ENCODE peak calls at places on chromosome 12, in eight cellular contexts. E is HFFc6, C is AG09319, O is fibroblast of pulmonary artery, U is endothelial cell, Z is RKO, A is NCI-H1105 treated with DMSO at 0.1 percent for 48 hours, Y is choroid plexus epithelial cell. T is an unnamed sample.

GRCh38 chr12:62631531-62632520 is 165.2 kb downstream of the MON2 start:
- DNase-seq in E (peak), A (no peak), U (peak), C (peak), Z (peak), O (peak), Y (peak), T (peak)

GRCh38 chr12:17949558-17950141 is 140.3 kb downstream of the RERGL start:
- DNase-seq in O (no peak), E (no peak), Z (no peak), Y (no peak), C (no peak), U (no peak), A (no peak), T (no peak)

GRCh38 chr12:122868471-122869177 is 27.3 kb downstream of the VPS37B start:
- DNase-seq in Y (no peak), Z (no peak), C (no peak), U (no peak), E (no peak), A (no peak), O (no peak), T (no peak)

GRCh38 chr12:53752192-53752601 is 418 bp upstream of the CISTR start:
- DNase-seq in E (no peak), Z (no peak), U (no peak), Y (no peak), C (no peak), O (no peak), A (no peak), T (no peak)

GRCh38 chr12:65891987-65892481 is 67.8 kb downstream of the HMGA2 start:
- DNase-seq in A (no peak), E (peak), U (no peak), O (peak), C (peak), Z (peak), Y (peak), T (peak)

GRCh38 chr12:108947097-108947496 is 67.2 kb downstream of the DAO start:
- DNase-seq in C (no peak), Z (no peak), E (no peak), U (no peak), A (no peak), O (no peak), Y (no peak), T (no peak)

GRCh38 chr12:61072717-61073116 is 1187.5 kb upstream of the USP15 start:
- DNase-seq in C (no peak), A (no peak), O (no peak), U (no peak), Y (peak), Z (no peak), E (no peak), T (no peak)

GRCh38 chr12:130394906-130395305 is 57.2 kb downstream of the PIWIL1 start:
- DNase-seq in E (no peak), C (no peak), A (no peak), O (no peak), U (no peak), Z (no peak), Y (no peak), T (no peak)

GRCh38 chr12:48979602-48980388 is 1.7 kb downstream of the WNT1 start:
- DNase-seq in E (no peak), A (no peak), C (no peak), Z (no peak), O (no peak), Y (no peak), U (no peak), T (no peak)

GRCh38 chr12:121916719-121917118 is 1.7 kb upstream of the CFAP251 start:
- DNase-seq in C (no peak), U (peak), Z (peak), E (no peak), A (no peak), Y (peak), O (peak), T (peak)

GRCh38 chr12:132506730-132507538 is 17.0 kb downstream of the FBRSL1 start:
- DNase-seq in E (peak), Z (no peak), O (peak), Y (peak), U (no peak), C (peak), A (no peak), T (peak)

GRCh38 chr12:112473056-112473455 is 54.3 kb downstream of the PTPN11 start:
- DNase-seq in Y (peak), Z (peak), C (no peak), E (no peak), U (no peak), O (no peak), A (no peak), T (peak)

GRCh38 chr12:105334568-105334967 is 4.1 kb downstream of the C12orf75 start:
- DNase-seq in Y (peak), U (no peak), O (no peak), E (peak), A (no peak), Z (peak), C (no peak), T (peak)

GRCh38 chr12:53726946-53727309 is 324 bp downstream of the CALCOCO1 start:
- DNase-seq in Z (peak), C (no peak), Y (peak), U (no peak), O (peak), E (no peak), A (no peak), T (peak)

GRCh38 chr12:122870867-122871664 is 24.9 kb downstream of the VPS37B start:
- DNase-seq in Y (peak), E (peak), U (no peak), C (no peak), Z (no peak), A (no peak), O (peak), T (peak)

GRCh38 chr12:82740129-82741000 is 53.7 kb downstream of the TMTC2 start:
- DNase-seq in E (peak), A (no peak), Y (peak), C (peak), O (peak), Z (peak), U (no peak), T (peak)

GRCh38 chr12:82383930-82384513 is 25.7 kb downstream of the METTL25 start:
- DNase-seq in E (peak), U (no peak), Z (peak), O (peak), A (peak), Y (peak), C (no peak), T (peak)

GRCh38 chr12:124654666-124655316 is 87.4 kb upstream of the NCOR2 start:
- DNase-seq in E (no peak), C (no peak), Z (no peak), Y (no peak), U (no peak), A (no peak), O (no peak), T (no peak)

GRCh38 chr12:64392221-64392620 is 1.7 kb upstream of the C12orf56 start:
- DNase-seq in A (no peak), E (peak), C (no peak), O (peak), U (peak), Z (peak), Y (peak), T (peak)

GRCh38 chr12:107515446-107515958 is 170.1 kb upstream of the PWP1 start:
- DNase-seq in A (peak), U (no peak), O (peak), Y (peak), C (peak), Z (peak), E (peak), T (peak)

GRCh38 chr12:90854136-90854689 is 100.8 kb downstream of the CCER1 start:
- DNase-seq in A (peak), Y (peak), C (peak), U (peak), O (peak), Z (peak), E (peak), T (peak)

GRCh38 chr12:25934461-25934860 is 24.0 kb upstream of the RASSF8 start:
- DNase-seq in E (no peak), C (no peak), U (no peak), A (no peak), O (no peak), Y (no peak), Z (no peak), T (no peak)

GRCh38 chr12:62133440-62133839 is 126.8 kb upstream of the USP15 start:
- DNase-seq in O (no peak), C (no peak), Z (no peak), E (no peak), Y (no peak), A (no peak), U (no peak), T (no peak)

GRCh38 chr12:49705479-49706267 is 1.5 kb downstream of the FMNL3 start:
- DNase-seq in U (peak), A (no peak), Z (peak), C (no peak), O (peak), E (peak), Y (peak), T (peak)

GRCh38 chr12:105765053-105766019 is 373.4 kb downstream of the NUAK1 start:
- DNase-seq in E (no peak), A (no peak), O (no peak), C (no peak), Y (no peak), U (no peak), Z (no peak), T (no peak)

GRCh38 chr12:132622437-132623071 is 4.0 kb downstream of the P2RX2 start:
- DNase-seq in A (no peak), U (no peak), C (no peak), Y (peak), E (peak), Z (peak), O (peak), T (peak)

GRCh38 chr12:1203735-1204019 is 212.7 kb downstream of the ERC1 start:
- DNase-seq in C (no peak), Y (peak), Z (no peak), O (no peak), E (no peak), U (no peak), A (no peak), T (peak)

T was measured in mesenchymal stem cell.